ENCODE peak calls at places on chromosomes 13 and 19, in five cellular contexts. C, B, Q, F and Z are unnamed samples. For H3K36me3 and H3K27me3, the result is how much of the 10 kb centered on the place peaks cover.

GRCh38 chr19:33052352-33052972 is 12.2 kb downstream of the RHPN2 start:
- DNase-seq in Q (peak), C (no peak), F (no peak), B (peak), Z (no peak)

GRCh38 chr13:110396913-110397379 is 89.9 kb downstream of the COL4A2 start:
- DNase-seq in B (peak), C (peak), F (no peak), Q (peak), Z (peak)

GRCh38 chr19:39363909-39364457 is 21.8 kb downstream of the SAMD4B start:
- DNase-seq in Q (no peak), C (no peak), B (peak), F (no peak), Z (no peak)

GRCh38 chr19:37931941-37932655 is 25.1 kb downstream of the SIPA1L3 start:
- DNase-seq in F (no peak), C (peak), B (peak), Q (peak), Z (no peak)

GRCh38 chr19:40305403-40305802 is 20.3 kb upstream of the AKT2 start:
- DNase-seq in B (peak), C (peak), F (peak), Q (peak), Z (peak)

GRCh38 chr13:20814224-20814910 is 40.6 kb upstream of the EEF1AKMT1 start:
- DNase-seq in B (peak), Q (peak), F (no peak), C (peak), Z (peak)

GRCh38 chr13:102555914-102556553 is 40.8 kb upstream of the TPP2 start:
- DNase-seq in F (no peak), Q (peak), B (peak), C (no peak), Z (no peak)

GRCh38 chr19:17340302-17340870 is 3.0 kb downstream of the GTPBP3 start:
- DNase-seq in C (no peak), B (no peak), F (no peak), Q (no peak), Z (no peak)

GRCh38 chr13:112859817-112860190 is 109.2 kb upstream of the MCF2L start:
- DNase-seq in C (no peak), B (peak), F (no peak), Q (peak), Z (no peak)

GRCh38 chr19:17058236-17058635 is 17.0 kb downstream of the HAUS8 start:
- DNase-seq in Q (no peak), C (no peak), F (no peak), B (peak), Z (no peak)

GRCh38 chr13:78431328-78431727 is 172.0 kb downstream of the POU4F1 start:
- DNase-seq in Q (no peak), B (no peak), C (no peak), F (no peak), Z (no peak)

GRCh38 chr19:43624933-43625332 is 5.5 kb upstream of the ZNF428 start:
- DNase-seq in B (peak), F (peak), Q (no peak), C (no peak), Z (no peak)

GRCh38 chr13:20544186-20544914 is 18.7 kb upstream of the CRYL1 start:
- DNase-seq in C (no peak), B (no peak), Q (no peak), F (no peak), Z (no peak)

GRCh38 chr19:45497791-45498190 is 452 bp upstream of the PPM1N start:
- DNase-seq in C (no peak), B (no peak), Q (no peak), F (no peak), Z (no peak)

GRCh38 chr19:10219678-10220077 is 11.5 kb downstream of the S1PR2 start:
- DNase-seq in F (peak), Q (no peak), C (no peak), B (peak), Z (no peak)

GRCh38 chr13:71477735-71478134 is 389.3 kb downstream of the DACH1 start:
- DNase-seq in Q (no peak), F (no peak), B (no peak), C (no peak), Z (no peak)

GRCh38 chr13:38483623-38484022 is 134.0 kb downstream of the UFM1 start:
- DNase-seq in B (no peak), F (no peak), Q (no peak), C (no peak), Z (no peak)

GRCh38 chr13:84925443-84925842 is 873.8 kb downstream of the SLITRK6 start:
- DNase-seq in F (no peak), B (no peak), C (no peak), Q (no peak), Z (no peak)

GRCh38 chr19:7074705-7075282 is 5.3 kb downstream of the ZNF557 start:
- DNase-seq in Q (no peak), B (no peak), C (no peak), F (no peak), Z (no peak)

GRCh38 chr13:39451301-39451700 is 151.7 kb downstream of the LHFPL6 start:
- DNase-seq in Q (no peak), C (no peak), F (no peak), B (peak), Z (no peak)

GRCh38 chr13:43132228-43132627 is 108.8 kb downstream of the DNAJC15 start:
- DNase-seq in Q (peak), F (no peak), B (peak), C (no peak), Z (no peak)

GRCh38 chr19:5563008-5563431 is 4.7 kb downstream of the TINCR start:
- DNase-seq in B (no peak), C (no peak), F (no peak), Q (no peak), Z (no peak)

GRCh38 chr19:2425622-2426581 is 1.5 kb downstream of the TIMM13 start:
- DNase-seq in C (no peak), F (no peak), B (no peak), Q (no peak), Z (no peak)

GRCh38 chr13:109145631-109146030 is 516.2 kb downstream of the MYO16 start:
- DNase-seq in B (peak), C (no peak), Q (no peak), F (no peak), Z (no peak)

GRCh38 chr13:39527961-39528720 is 74.9 kb downstream of the LHFPL6 start:
- DNase-seq in B (peak), C (peak), Q (peak), F (no peak), Z (peak)

GRCh38 chr13:44812818-44813217 is 176.5 kb downstream of the NUFIP1 start:
- DNase-seq in Q (no peak), B (peak), F (no peak), C (no peak), Z (no peak)

GRCh38 chr13:73684286-73684685 is 449.9 kb downstream of the KLF12 start:
- DNase-seq in B (no peak), Q (no peak), C (no peak), F (no peak), Z (no peak)

GRCh38 chr13:40776681-40777165 is 5.7 kb upstream of the MRPS31 start:
- DNase-seq in C (no peak), F (peak), B (peak), Q (no peak), Z (no peak)

GRCh38 chr19:19053508-19054314 is 10.1 kb upstream of the SLC25A42 start:
- DNase-seq in B (peak), C (no peak), Q (no peak), F (peak), Z (no peak)

GRCh38 chr13:19090495-19090894 is 91.1 kb downstream of the TUBA3C start:
- DNase-seq in B (no peak), Q (no peak), C (no peak), F (no peak), Z (no peak)

GRCh38 chr19:56314018-56314583 is 538 bp downstream of the ZSCAN5A start:
- DNase-seq in C (no peak), Q (no peak), F (no peak), B (peak), Z (no peak)

GRCh38 chr19:54616057-54616456 is 14.2 kb upstream of the LILRB1 start:
- DNase-seq in Q (no peak), C (no peak), F (no peak), B (no peak), Z (no peak)

GRCh38 chr19:48394331-48395169 is 1.1 kb downstream of the GRIN2D start:
- DNase-seq in B (peak), F (no peak), Q (no peak), C (no peak), Z (no peak)

GRCh38 chr13:97307096-97307495 is 85.0 kb downstream of the MBNL2 start:
- DNase-seq in F (no peak), B (no peak), C (no peak), Q (no peak), Z (no peak)

GRCh38 chr13:97307882-97308624 is 85.9 kb downstream of the MBNL2 start:
- DNase-seq in F (no peak), Q (no peak), C (no peak), B (peak), Z (no peak)

GRCh38 chr13:97306106-97306505 is 84.0 kb downstream of the MBNL2 start:
- DNase-seq in Q (no peak), F (no peak), B (no peak), C (no peak), Z (no peak)

GRCh38 chr13:97307544-97307881 is 85.4 kb downstream of the MBNL2 start:
- DNase-seq in Q (no peak), F (no peak), C (no peak), B (peak), Z (no peak)

GRCh38 chr13:97306646-97307045 is 84.5 kb downstream of the MBNL2 start:
- DNase-seq in B (no peak), F (no peak), C (no peak), Q (no peak), Z (no peak)
- H3K4me3 ChIP-seq in B (no peak), F (no peak), C (no peak), Q (no peak), Z (no peak)

GRCh38 chr19:27652796-27653195 is 1560.2 kb downstream of the UQCRFS1 start:
- DNase-seq in B (no peak), Q (no peak), F (no peak), C (no peak), Z (no peak)

GRCh38 chr19:27654266-27654990 is 1558.5 kb downstream of the UQCRFS1 start:
- DNase-seq in F (no peak), B (no peak), C (no peak), Q (no peak), Z (no peak)

GRCh38 chr19:27652281-27652680 is 1560.7 kb downstream of the UQCRFS1 start:
- DNase-seq in B (no peak), F (no peak), Q (no peak), C (peak), Z (no peak)

GRCh38 chr19:27660428-27660827 is 1552.5 kb downstream of the UQCRFS1 start:
- DNase-seq in Q (no peak), F (no peak), B (no peak), C (no peak), Z (no peak)

GRCh38 chr19:27657271-27658051 is 1555.5 kb downstream of the UQCRFS1 start:
- DNase-seq in F (no peak), C (peak), B (no peak), Q (no peak), Z (no peak)
- H3K36me3 ChIP-seq in F (under half), C (under half), B (under half), Q (under half), Z (under half)

GRCh38 chr19:50562329-50562728 is 5.9 kb downstream of the LRRC4B start:
- DNase-seq in Q (no peak), F (no peak), B (no peak), C (no peak), Z (no peak)

GRCh38 chr19:50557009-50557613 is 11.1 kb downstream of the LRRC4B start:
- DNase-seq in Q (no peak), C (no peak), B (no peak), F (no peak), Z (no peak)

GRCh38 chr19:50558449-50558848 is 9.8 kb downstream of the LRRC4B start:
- DNase-seq in Q (no peak), C (no peak), F (no peak), B (no peak), Z (no peak)

GRCh38 chr19:50558039-50558438 is 10.2 kb downstream of the LRRC4B start:
- DNase-seq in B (no peak), F (no peak), C (no peak), Q (no peak), Z (no peak)

DNA sequence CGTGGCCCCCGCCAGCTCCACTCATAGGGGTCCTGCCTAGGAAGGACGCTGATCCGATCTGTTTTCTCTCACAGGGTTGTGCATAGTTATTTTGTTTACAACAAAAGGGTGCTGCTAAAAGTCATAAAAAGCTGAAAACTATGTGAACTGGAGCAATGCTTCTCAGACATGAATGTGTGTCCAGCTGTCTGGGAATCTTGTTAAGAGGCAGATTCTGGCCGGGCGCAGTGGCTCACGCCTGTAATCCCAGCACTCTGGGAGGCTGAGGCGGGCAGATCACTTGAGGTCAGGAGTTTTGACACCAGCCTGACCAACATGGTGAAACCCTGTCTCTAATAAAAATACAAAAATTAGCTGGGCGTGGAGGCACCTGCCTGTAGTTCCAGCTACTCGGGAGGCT is 8.6 kb downstream of the LRRC4B start:
- DNase-seq in B (no peak), C (no peak), Q (no peak), F (no peak), Z (no peak)
- H3K27me3 ChIP-seq in B (under half), C (under half), Q (under half), F (under half), Z (under half)

GRCh38 chr19:4396949-4397783 is 3.2 kb downstream of the SH3GL1 start:
- DNase-seq in B (peak), C (no peak), F (no peak), Q (no peak), Z (no peak)
- H3K4me3 ChIP-seq in B (peak), C (no peak), F (no peak), Q (no peak), Z (no peak)

GRCh38 chr19:50043967-50044366 is 18.2 kb downstream of the ZNF473 start:
- DNase-seq in Q (no peak), F (no peak), B (no peak), C (no peak), Z (no peak)

GRCh38 chr19:50039968-50040367 is 14.2 kb downstream of the ZNF473 start:
- DNase-seq in Q (no peak), F (no peak), B (peak), C (no peak), Z (no peak)

GRCh38 chr19:50042363-50043024 is 16.7 kb downstream of the ZNF473 start:
- DNase-seq in B (no peak), C (no peak), Q (no peak), F (no peak), Z (no peak)

GRCh38 chr19:50044922-50045321 is 19.1 kb downstream of the ZNF473 start:
- DNase-seq in C (no peak), F (no peak), Q (no peak), B (no peak), Z (no peak)

GRCh38 chr19:50040967-50041366 is 15.2 kb downstream of the ZNF473 start:
- DNase-seq in C (no peak), F (no peak), B (no peak), Q (no peak), Z (no peak)
- H3K36me3 ChIP-seq in C (half or more), F (half or more), B (under half), Q (under half), Z (under half)